ENCODE peak calls at places on chromosomes 2 and 18, in five cellular contexts. B is esophagus muscularis mucosa, R is fibroblast of mammary gland, M is brain microvascular endothelial cell, O is astrocyte of the spinal cord. L is an unnamed sample.
A peak's percentile ranks its signal among the peaks of the same experiment; 100 is the strongest.

GRCh38 chr2:109395487-109396337 is 218.1 kb downstream of the SEPTIN10 start:
- DNase-seq in O (no peak), B (no peak), M (no peak), R (no peak), L (no peak)

GRCh38 chr2:69271831-69272257 is 115.2 kb downstream of the GFPT1 start:
- DNase-seq in O (peak; percentile 42), M (no peak), B (no peak), R (peak; percentile 70), L (no peak)

GRCh38 chr2:69544951-69545350 is 98.6 kb downstream of the AAK1 start:
- DNase-seq in O (no peak), M (no peak), B (no peak), R (peak; percentile 10), L (no peak)

GRCh38 chr2:216911886-216912285 is 52.0 kb upstream of the TNP1 start:
- DNase-seq in R (peak; percentile 35), B (no peak), O (peak; percentile 9), M (no peak), L (no peak)

GRCh38 chr18:50429207-50429948 is 54.5 kb downstream of the SKA1 start:
- DNase-seq in M (peak; percentile 22), B (peak; percentile 60), O (peak; percentile 32), R (peak; percentile 25), L (no peak)

GRCh38 chr2:216991563-216991962 is 131.7 kb upstream of the TNP1 start:
- DNase-seq in B (peak; percentile 79), R (peak; percentile 32), M (no peak), O (peak; percentile 4), L (no peak)

GRCh38 chr2:43345391-43345813 is 119.0 kb upstream of the ZFP36L2 start:
- DNase-seq in M (no peak), B (peak; percentile 87), R (peak; percentile 53), O (peak; percentile 62), L (no peak)

GRCh38 chr2:159375241-159375640 is 88.7 kb upstream of the WDSUB1 start:
- DNase-seq in M (no peak), B (no peak), O (no peak), R (no peak), L (no peak)

GRCh38 chr2:8078760-8079159 is 603.1 kb upstream of the ID2 start:
- DNase-seq in M (no peak), O (no peak), B (no peak), R (no peak), L (no peak)

GRCh38 chr2:62760555-62760954 is 55.0 kb downstream of the EHBP1 start:
- DNase-seq in O (peak; percentile 73), M (peak; percentile 79), B (no peak), R (peak; percentile 74), L (no peak)

GRCh38 chr18:4599312-4599711 is 144.2 kb upstream of the DLGAP1 start:
- DNase-seq in B (no peak), M (no peak), O (no peak), R (no peak), L (no peak)

GRCh38 chr2:38700113-38700780 is 34.3 kb downstream of the GALM start:
- DNase-seq in B (no peak), R (no peak), M (no peak), O (no peak), L (no peak)

GRCh38 chr2:220437938-220438337 is 810.5 kb downstream of the SLC4A3 start:
- DNase-seq in R (no peak), O (no peak), M (no peak), B (no peak), L (no peak)

GRCh38 chr2:190158798-190159434 is 96.4 kb upstream of the MSTN start:
- DNase-seq in R (no peak), O (no peak), B (no peak), M (no peak), L (no peak)

GRCh38 chr2:11121099-11121822 is 34.0 kb upstream of the SLC66A3 start:
- DNase-seq in O (no peak), M (no peak), R (peak; percentile 20), B (no peak), L (no peak)

GRCh38 chr2:213251618-213252017 is 32.6 kb upstream of the SPAG16 start:
- DNase-seq in R (peak; percentile 82), B (no peak), O (peak; percentile 84), M (no peak), L (no peak)

GRCh38 chr2:203484266-203485112 is 50.6 kb downstream of the RAPH1 start:
- DNase-seq in R (peak; percentile 40), M (no peak), B (no peak), O (no peak), L (no peak)

GRCh38 chr2:171431677-171432167 is 2.1 kb downstream of the METTL8 start:
- DNase-seq in R (no peak), M (no peak), B (no peak), O (no peak), L (no peak)

GRCh38 chr2:168717790-168718502 is 84.5 kb upstream of the NOSTRIN start:
- DNase-seq in B (no peak), M (no peak), O (peak; percentile 34), R (no peak), L (no peak)

GRCh38 chr2:71538656-71539265 is 85.4 kb downstream of the DYSF start:
- DNase-seq in B (no peak), M (no peak), R (no peak), O (no peak), L (no peak)

GRCh38 chr2:236997086-236997485 is 88.6 kb upstream of the COPS8 start:
- DNase-seq in M (no peak), B (no peak), R (no peak), O (no peak), L (no peak)

GRCh38 chr2:12282780-12283695 is 433.7 kb upstream of the TRIB2 start:
- DNase-seq in M (no peak), R (no peak), B (no peak), O (no peak), L (no peak)

GRCh38 chr2:168145011-168145410 is 102.4 kb downstream of the STK39 start:
- DNase-seq in M (no peak), R (no peak), O (no peak), B (no peak), L (no peak)

GRCh38 chr2:151078889-151079288 is 182.8 kb downstream of the RBM43 start:
- DNase-seq in R (no peak), M (no peak), O (no peak), B (no peak), L (no peak)

DNA sequence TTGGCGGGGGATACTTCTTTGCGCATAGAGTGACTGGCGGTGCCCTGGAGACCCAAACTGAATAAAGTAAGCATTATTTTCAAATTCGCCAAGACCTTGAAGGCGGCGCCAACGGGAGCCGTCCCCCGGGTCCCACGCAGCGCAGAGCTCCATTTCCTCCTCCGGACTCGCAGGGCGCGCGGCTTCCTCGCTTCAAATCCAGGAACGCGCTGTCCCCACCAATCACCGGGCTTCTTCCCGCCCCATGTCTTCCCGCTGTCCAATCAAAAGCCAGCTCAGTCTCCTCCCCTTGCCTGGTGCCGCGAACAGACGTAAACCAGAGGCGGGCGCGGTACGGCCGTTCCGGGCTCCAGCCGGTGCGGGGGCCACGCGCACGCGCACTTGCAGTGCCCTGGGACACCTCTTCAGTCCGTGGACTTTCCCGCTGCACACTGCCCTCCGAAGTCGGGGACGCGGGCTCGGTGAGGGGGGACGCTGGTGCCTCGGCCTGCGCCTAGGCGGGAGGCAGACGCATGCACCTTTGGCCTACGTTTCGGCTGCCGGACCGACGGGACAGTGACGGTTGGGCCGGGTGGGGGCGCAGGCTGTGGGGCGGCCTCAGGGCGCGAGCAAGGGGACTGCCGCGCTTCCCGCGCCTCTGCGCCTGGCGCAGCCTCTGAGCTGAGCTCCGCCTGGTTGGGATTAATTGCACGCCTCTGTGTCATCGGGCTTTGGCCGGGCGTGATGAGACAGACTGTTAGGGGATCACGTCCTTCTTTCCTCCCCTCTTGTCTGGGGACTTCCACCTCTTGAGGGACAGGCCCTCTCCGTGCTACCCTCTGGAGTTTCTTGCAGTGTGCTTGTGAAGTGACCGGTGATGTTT is at the start of gene CEP192:
- DNase-seq in M (peak; percentile 98), R (peak; percentile 98), O (peak; percentile 99), B (peak; percentile 99), L (peak; percentile 99)
- TF ChIP-seq CTCF in M (no peak), R (no peak), O (no peak), B (peak; percentile 5), L (peak; percentile 27)

GRCh38 chr18:29191263-29191662 is 1014.3 kb upstream of the CDH2 start:
- DNase-seq in B (no peak), O (peak; percentile 16), M (no peak), R (peak; percentile 63), L (no peak)
- TF ChIP-seq CTCF in B (no peak), O (peak; percentile 51), M (peak; percentile 63), R (peak; percentile 67), L (peak; percentile 41)

GRCh38 chr2:46460991-46461715 is 18.2 kb upstream of the TMEM247 start:
- DNase-seq in O (peak; percentile 60), B (peak; percentile 95), M (peak; percentile 54), R (peak; percentile 67), L (peak; percentile 90)

GRCh38 chr2:46462936-46463335 is 16.4 kb upstream of the TMEM247 start:
- DNase-seq in O (no peak), M (no peak), R (peak; percentile 90), B (no peak), L (no peak)

GRCh38 chr2:46459694-46460093 is 19.7 kb upstream of the TMEM247 start:
- DNase-seq in B (no peak), O (no peak), M (no peak), R (no peak), L (no peak)

GRCh38 chr2:46460241-46460921 is 19.0 kb upstream of the TMEM247 start:
- DNase-seq in O (no peak), R (no peak), M (no peak), B (peak; percentile 88), L (peak; percentile 72)

DNA sequence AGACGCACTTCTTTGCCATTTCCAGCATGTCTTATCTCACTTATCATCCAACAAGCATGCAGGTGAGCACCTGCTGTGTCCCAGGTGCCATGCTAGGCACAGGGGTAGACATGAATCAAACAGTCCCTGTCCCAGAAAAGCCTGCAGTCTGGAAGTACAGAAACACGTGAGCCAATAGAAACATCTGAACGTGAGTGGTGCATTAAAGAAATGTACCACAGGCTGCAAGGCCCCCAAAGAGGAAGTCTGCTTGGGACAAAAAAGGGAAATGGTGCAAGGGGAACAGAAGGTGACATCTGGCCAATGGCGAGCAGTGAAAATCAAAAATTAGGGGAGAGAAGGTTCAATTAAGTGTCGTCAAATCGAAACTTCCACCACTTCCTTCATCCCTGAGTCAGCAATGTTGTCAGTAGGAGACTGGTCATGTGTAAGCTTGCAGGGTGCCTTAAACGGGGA is 17.6 kb upstream of the TMEM247 start:
- DNase-seq in B (peak; percentile 74), M (no peak), R (no peak), O (no peak), L (peak; percentile 19)
- TF ChIP-seq CTCF in B (no peak), M (no peak), R (no peak), O (no peak), L (no peak)

GRCh38 chr2:127421871-127422618 is 3.8 kb downstream of the PROC start:
- DNase-seq in M (no peak), R (no peak), O (no peak), B (no peak), L (peak; percentile 76)

GRCh38 chr2:127422631-127423475 is 4.6 kb downstream of the PROC start:
- DNase-seq in R (no peak), B (no peak), M (no peak), O (no peak), L (peak; percentile 81)

GRCh38 chr2:127423476-127423840 is 5.2 kb downstream of the PROC start:
- DNase-seq in R (no peak), O (no peak), M (no peak), B (no peak), L (peak; percentile 77)

GRCh38 chr2:127424598-127425379 is 6.6 kb downstream of the PROC start:
- DNase-seq in B (no peak), M (no peak), O (no peak), R (peak; percentile 17), L (no peak)

GRCh38 chr2:127423880-127424279 is 5.7 kb downstream of the PROC start:
- DNase-seq in M (no peak), R (no peak), B (no peak), O (no peak), L (no peak)
- TF ChIP-seq CTCF in M (no peak), R (no peak), B (no peak), O (peak; percentile 9), L (peak; percentile 23)

L was measured in osteocyte.